ENCODE peak calls at places on chromosomes 2 and 18, in five cellular contexts. One of them, this sample, is unnamed.
A peak's percentile ranks its signal among the peaks of the same experiment; 100 is the strongest.

GRCh38 chr2:71882949-71883472 is 264.7 kb downstream of the CYP26B1 start:
- DNase-seq in lower lobe of right lung: peak; percentile 71
- DNase-seq in fibroblast of pulmonary artery: peak; percentile 93
- DNase-seq in H9: peak; percentile 22
- DNase-seq in osteoblast: peak; percentile 89
- DNase-seq in this sample: peak; percentile 96

GRCh38 chr18:7945882-7946281 is 378.8 kb downstream of the PTPRM start:
- DNase-seq in osteoblast: peak; percentile 89
- DNase-seq in H9: no peak
- DNase-seq in fibroblast of pulmonary artery: peak; percentile 87
- DNase-seq in lower lobe of right lung: no peak
- DNase-seq in this sample: no peak

GRCh38 chr2:11362781-11363099 is 18.3 kb upstream of the ROCK2 start:
- DNase-seq in H9: no peak
- DNase-seq in lower lobe of right lung: no peak
- DNase-seq in osteoblast: no peak
- DNase-seq in fibroblast of pulmonary artery: no peak
- DNase-seq in this sample: no peak

GRCh38 chr2:179383975-179384374 is 119.3 kb upstream of the SESTD1 start:
- DNase-seq in lower lobe of right lung: no peak
- DNase-seq in H9: no peak
- DNase-seq in osteoblast: no peak
- DNase-seq in fibroblast of pulmonary artery: no peak
- DNase-seq in this sample: no peak

GRCh38 chr18:27075828-27076227 is 109.3 kb downstream of the CHST9 start:
- DNase-seq in lower lobe of right lung: no peak
- DNase-seq in osteoblast: no peak
- DNase-seq in H9: no peak
- DNase-seq in fibroblast of pulmonary artery: no peak
- DNase-seq in this sample: no peak

GRCh38 chr2:136582631-136583205 is 182.6 kb upstream of the THSD7B start:
- DNase-seq in lower lobe of right lung: no peak
- DNase-seq in H9: peak; percentile 39
- DNase-seq in osteoblast: peak; percentile 23
- DNase-seq in fibroblast of pulmonary artery: peak; percentile 0
- DNase-seq in this sample: no peak

GRCh38 chr2:73920577-73921545 is 5.8 kb upstream of the DGUOK start:
- DNase-seq in osteoblast: no peak
- DNase-seq in lower lobe of right lung: peak; percentile 69
- DNase-seq in H9: peak; percentile 90
- DNase-seq in fibroblast of pulmonary artery: no peak
- DNase-seq in this sample: no peak

GRCh38 chr18:23380001-23380550 is 73.0 kb upstream of the RIOK3 start:
- DNase-seq in osteoblast: peak; percentile 79
- DNase-seq in fibroblast of pulmonary artery: peak; percentile 69
- DNase-seq in lower lobe of right lung: peak; percentile 80
- DNase-seq in H9: no peak
- DNase-seq in this sample: no peak

GRCh38 chr18:36409779-36410178 is 112.3 kb downstream of the FHOD3 start:
- DNase-seq in fibroblast of pulmonary artery: no peak
- DNase-seq in osteoblast: no peak
- DNase-seq in lower lobe of right lung: no peak
- DNase-seq in H9: no peak
- DNase-seq in this sample: no peak

GRCh38 chr2:65128297-65129190 is 1.4 kb downstream of the RAB1A start:
- DNase-seq in lower lobe of right lung: no peak
- DNase-seq in osteoblast: no peak
- DNase-seq in H9: no peak
- DNase-seq in fibroblast of pulmonary artery: peak; percentile 59
- DNase-seq in this sample: no peak

GRCh38 chr2:163401481-163401880 is 334.3 kb downstream of the FIGN start:
- DNase-seq in lower lobe of right lung: no peak
- DNase-seq in H9: no peak
- DNase-seq in osteoblast: no peak
- DNase-seq in fibroblast of pulmonary artery: peak; percentile 67
- DNase-seq in this sample: no peak

GRCh38 chr2:204012081-204012653 is 75.6 kb downstream of the ICOS start:
- DNase-seq in fibroblast of pulmonary artery: no peak
- DNase-seq in osteoblast: no peak
- DNase-seq in lower lobe of right lung: no peak
- DNase-seq in H9: no peak
- DNase-seq in this sample: no peak

GRCh38 chr2:219302412-219302968 is 6.7 kb downstream of the PTPRN start:
- DNase-seq in lower lobe of right lung: no peak
- DNase-seq in fibroblast of pulmonary artery: no peak
- DNase-seq in osteoblast: no peak
- DNase-seq in H9: no peak
- DNase-seq in this sample: no peak

GRCh38 chr2:143524001-143524608 is 394.9 kb downstream of the ARHGAP15 start:
- DNase-seq in osteoblast: no peak
- DNase-seq in fibroblast of pulmonary artery: peak; percentile 57
- DNase-seq in H9: no peak
- DNase-seq in lower lobe of right lung: no peak
- DNase-seq in this sample: no peak

GRCh38 chr2:158841839-158842238 is 46.7 kb downstream of the DAPL1 start:
- DNase-seq in osteoblast: peak; percentile 79
- DNase-seq in H9: no peak
- DNase-seq in fibroblast of pulmonary artery: peak; percentile 58
- DNase-seq in lower lobe of right lung: no peak
- DNase-seq in this sample: no peak

GRCh38 chr18:3830604-3831003 is 380.6 kb downstream of the TGIF1 start:
- DNase-seq in H9: no peak
- DNase-seq in fibroblast of pulmonary artery: no peak
- DNase-seq in lower lobe of right lung: no peak
- DNase-seq in osteoblast: no peak
- DNase-seq in this sample: no peak

GRCh38 chr2:239778042-239778811 is 246.9 kb downstream of the NDUFA10 start:
- DNase-seq in lower lobe of right lung: no peak
- DNase-seq in osteoblast: peak; percentile 67
- DNase-seq in fibroblast of pulmonary artery: no peak
- DNase-seq in H9: peak; percentile 19
- DNase-seq in this sample: peak; percentile 40

GRCh38 chr18:73668051-73668450 is 479.6 kb downstream of the FBXO15 start:
- DNase-seq in fibroblast of pulmonary artery: no peak
- DNase-seq in osteoblast: no peak
- DNase-seq in H9: no peak
- DNase-seq in lower lobe of right lung: no peak
- DNase-seq in this sample: no peak

GRCh38 chr2:74486141-74486540 is 3.3 kb downstream of the TTC31 start:
- DNase-seq in osteoblast: no peak
- DNase-seq in lower lobe of right lung: peak; percentile 4
- DNase-seq in H9: no peak
- DNase-seq in fibroblast of pulmonary artery: no peak
- DNase-seq in this sample: no peak

GRCh38 chr2:226699321-226699720 is 100.3 kb downstream of the IRS1 start:
- DNase-seq in H9: no peak
- DNase-seq in lower lobe of right lung: no peak
- DNase-seq in fibroblast of pulmonary artery: peak; percentile 63
- DNase-seq in osteoblast: peak; percentile 72
- DNase-seq in this sample: peak; percentile 48

GRCh38 chr2:135563793-135564192 is 32.5 kb downstream of the R3HDM1 start:
- DNase-seq in lower lobe of right lung: no peak
- DNase-seq in fibroblast of pulmonary artery: peak; percentile 31
- DNase-seq in osteoblast: no peak
- DNase-seq in H9: no peak
- DNase-seq in this sample: no peak

GRCh38 chr2:17171446-17172049 is 346.7 kb downstream of the RAD51AP2 start:
- DNase-seq in H9: peak; percentile 74
- DNase-seq in osteoblast: no peak
- DNase-seq in fibroblast of pulmonary artery: peak; percentile 13
- DNase-seq in lower lobe of right lung: no peak
- DNase-seq in this sample: no peak
- TF ChIP-seq CTCF in H9: peak; percentile 73
- TF ChIP-seq CTCF in osteoblast: no peak
- TF ChIP-seq CTCF in fibroblast of pulmonary artery: peak; percentile 36
- TF ChIP-seq CTCF in lower lobe of right lung: peak; percentile 55
- TF ChIP-seq CTCF in this sample: peak; percentile 47

GRCh38 chr2:31434911-31435310 is 20.4 kb upstream of the XDH start:
- DNase-seq in H9: no peak
- DNase-seq in osteoblast: no peak
- DNase-seq in fibroblast of pulmonary artery: no peak
- DNase-seq in lower lobe of right lung: no peak
- DNase-seq in this sample: no peak
- TF ChIP-seq CTCF in H9: peak; percentile 57
- TF ChIP-seq CTCF in osteoblast: no peak
- TF ChIP-seq CTCF in fibroblast of pulmonary artery: peak; percentile 28
- TF ChIP-seq CTCF in lower lobe of right lung: no peak
- TF ChIP-seq CTCF in this sample: peak; percentile 33

GRCh38 chr2:112577756-112578155 is 6.7 kb upstream of the CHCHD5 start:
- DNase-seq in lower lobe of right lung: no peak
- DNase-seq in fibroblast of pulmonary artery: peak; percentile 42
- DNase-seq in H9: no peak
- DNase-seq in osteoblast: no peak
- DNase-seq in this sample: no peak
- TF ChIP-seq CTCF in lower lobe of right lung: no peak
- TF ChIP-seq CTCF in fibroblast of pulmonary artery: peak; percentile 24
- TF ChIP-seq CTCF in H9: peak; percentile 33
- TF ChIP-seq CTCF in osteoblast: peak; percentile 43
- TF ChIP-seq CTCF in this sample: no peak

DNA sequence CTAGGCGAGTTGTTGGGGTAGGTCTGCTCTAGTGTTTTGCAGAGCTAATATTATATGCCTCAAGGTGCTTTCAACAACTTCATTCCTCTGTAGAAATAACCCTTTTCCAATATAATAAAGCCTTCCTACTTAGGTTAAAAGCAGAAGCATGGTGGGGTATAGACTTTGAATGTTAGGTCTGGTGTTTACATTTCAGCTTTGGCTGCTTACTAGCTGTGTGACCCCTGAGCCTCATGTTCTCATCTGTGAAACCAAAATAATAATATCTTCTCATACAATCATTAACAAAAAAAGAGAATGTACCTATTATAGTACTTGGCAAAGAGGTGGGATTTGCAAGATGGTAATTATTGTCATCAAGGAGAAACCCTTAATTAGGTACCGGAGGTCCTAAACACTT is 386.6 kb downstream of the NBAS start:
- DNase-seq in lower lobe of right lung: no peak
- DNase-seq in H9: no peak
- DNase-seq in fibroblast of pulmonary artery: no peak
- DNase-seq in osteoblast: peak; percentile 52
- DNase-seq in this sample: no peak
- TF ChIP-seq CTCF in lower lobe of right lung: no peak
- TF ChIP-seq CTCF in H9: no peak
- TF ChIP-seq CTCF in fibroblast of pulmonary artery: no peak
- TF ChIP-seq CTCF in osteoblast: no peak
- TF ChIP-seq CTCF in this sample: no peak

GRCh38 chr2:220460257-220460985 is 833.0 kb downstream of the SLC4A3 start:
- DNase-seq in osteoblast: no peak
- DNase-seq in fibroblast of pulmonary artery: no peak
- DNase-seq in H9: no peak
- DNase-seq in lower lobe of right lung: no peak
- DNase-seq in this sample: no peak
- TF ChIP-seq CTCF in osteoblast: peak; percentile 17
- TF ChIP-seq CTCF in fibroblast of pulmonary artery: peak; percentile 26
- TF ChIP-seq CTCF in H9: peak; percentile 64
- TF ChIP-seq CTCF in lower lobe of right lung: no peak
- TF ChIP-seq CTCF in this sample: no peak

DNA sequence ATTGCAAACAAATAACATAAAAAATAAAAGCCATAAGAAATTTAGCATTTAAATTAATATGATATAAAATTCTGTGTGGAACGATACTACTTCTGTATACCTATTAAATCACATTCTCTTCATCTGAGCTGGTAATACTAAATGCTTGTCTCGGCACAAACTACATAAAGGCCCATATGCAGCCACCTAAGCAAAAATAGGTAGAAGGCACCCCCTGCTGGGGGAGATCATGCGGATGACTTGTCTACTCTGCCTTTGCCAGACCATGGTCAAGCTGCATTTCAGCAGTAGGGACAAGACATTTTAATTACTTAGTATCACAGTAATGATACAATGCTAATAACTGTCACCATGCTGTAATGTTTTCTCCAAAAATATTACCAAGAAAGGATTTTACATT is 108.0 kb downstream of the CDH19 start:
- DNase-seq in lower lobe of right lung: peak; percentile 57
- DNase-seq in osteoblast: no peak
- DNase-seq in fibroblast of pulmonary artery: peak; percentile 30
- DNase-seq in H9: peak; percentile 69
- DNase-seq in this sample: peak; percentile 48
- TF ChIP-seq CTCF in lower lobe of right lung: peak; percentile 47
- TF ChIP-seq CTCF in osteoblast: no peak
- TF ChIP-seq CTCF in fibroblast of pulmonary artery: peak; percentile 29
- TF ChIP-seq CTCF in H9: peak; percentile 84
- TF ChIP-seq CTCF in this sample: peak; percentile 36

GRCh38 chr18:55320399-55321255 is 267.4 kb downstream of the TCF4 start:
- DNase-seq in osteoblast: peak; percentile 13
- DNase-seq in lower lobe of right lung: no peak
- DNase-seq in H9: no peak
- DNase-seq in fibroblast of pulmonary artery: no peak
- DNase-seq in this sample: no peak

GRCh38 chr18:55321268-55322175 is 266.5 kb downstream of the TCF4 start:
- DNase-seq in fibroblast of pulmonary artery: peak; percentile 95
- DNase-seq in lower lobe of right lung: peak; percentile 91
- DNase-seq in osteoblast: peak; percentile 23
- DNase-seq in H9: peak; percentile 85
- DNase-seq in this sample: peak; percentile 84

GRCh38 chr18:55324166-55324565 is 263.8 kb downstream of the TCF4 start:
- DNase-seq in H9: no peak
- DNase-seq in osteoblast: no peak
- DNase-seq in lower lobe of right lung: no peak
- DNase-seq in fibroblast of pulmonary artery: no peak
- DNase-seq in this sample: no peak

GRCh38 chr18:55323051-55323994 is 264.7 kb downstream of the TCF4 start:
- DNase-seq in osteoblast: no peak
- DNase-seq in H9: no peak
- DNase-seq in fibroblast of pulmonary artery: peak; percentile 53
- DNase-seq in lower lobe of right lung: no peak
- DNase-seq in this sample: no peak

DNA sequence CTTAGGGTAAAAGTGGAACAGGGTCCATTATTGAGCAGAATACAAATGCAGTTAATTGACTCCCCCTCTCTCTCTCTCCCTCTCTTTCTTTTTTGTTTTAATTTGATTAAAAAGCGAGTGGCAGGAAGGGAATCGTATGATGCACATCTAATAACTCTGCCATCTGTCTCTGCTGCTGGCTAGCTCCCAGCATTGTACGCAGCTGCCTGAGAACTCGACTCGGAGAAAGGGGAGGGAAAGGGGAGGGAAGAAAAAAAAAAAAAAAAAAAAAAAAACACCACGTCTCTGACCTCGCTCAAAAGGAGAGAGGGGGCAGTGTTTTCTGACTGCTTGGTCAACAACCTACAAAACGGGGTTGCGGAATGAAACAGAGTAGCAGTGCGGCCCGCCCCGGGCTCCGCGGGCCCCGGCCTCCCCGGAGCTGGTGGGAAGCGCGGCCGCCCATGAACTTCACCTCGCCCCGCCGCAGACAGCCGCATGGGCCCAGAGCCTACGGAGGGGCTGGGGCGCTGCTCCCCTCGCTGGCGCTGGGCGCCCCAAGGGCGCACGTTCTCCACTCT is 265.7 kb downstream of the TCF4 start:
- DNase-seq in H9: peak; percentile 76
- DNase-seq in lower lobe of right lung: peak; percentile 74
- DNase-seq in osteoblast: peak; percentile 82
- DNase-seq in fibroblast of pulmonary artery: peak; percentile 97
- DNase-seq in this sample: peak; percentile 56
- TF ChIP-seq CTCF in H9: no peak
- TF ChIP-seq CTCF in lower lobe of right lung: peak; percentile 10
- TF ChIP-seq CTCF in osteoblast: no peak
- TF ChIP-seq CTCF in fibroblast of pulmonary artery: peak; percentile 23
- TF ChIP-seq CTCF in this sample: no peak